ENCODE peak calls at places on chromosomes 11 and 22, in eight cellular contexts. H is small intestine, L is GM23338, S is ascending aorta, A is dorsolateral prefrontal cortex, J is brain microvascular endothelial cell, O is endodermal cell, B is PC-3. I is an unnamed sample.

GRCh38 chr11:95058622-95059021 is 8.1 kb upstream of the SRSF8 start:
- DNase-seq in H (no peak), L (no peak), S (no peak), A (no peak), J (no peak), O (no peak), B (no peak), I (no peak)

GRCh38 chr11:61134801-61135257 is 26.4 kb downstream of the VPS37C start:
- DNase-seq in H (no peak), L (no peak), S (no peak), A (no peak), J (no peak), O (no peak), B (no peak), I (no peak)

GRCh38 chr11:63829823-63830489 is 9.0 kb upstream of the MARK2 start:
- DNase-seq in H (no peak), L (peak; percentile 71), S (no peak), A (no peak), J (peak; percentile 6), O (peak; percentile 83), B (no peak), I (no peak)

GRCh38 chr22:23279781-23280180 is 99.5 kb downstream of the BCR start:
- DNase-seq in H (no peak), L (no peak), S (no peak), A (no peak), J (no peak), O (no peak), B (no peak), I (no peak)

GRCh38 chr11:72688929-72689328 is 14.7 kb upstream of the PDE2A start:
- DNase-seq in H (no peak), L (no peak), S (no peak), A (no peak), J (no peak), O (no peak), B (no peak), I (no peak)

GRCh38 chr11:47464479-47464878 is 15.5 kb upstream of the RAPSN start:
- DNase-seq in H (no peak), L (peak; percentile 59), S (no peak), A (no peak), J (peak; percentile 48), O (peak; percentile 59), B (no peak), I (no peak)

GRCh38 chr11:73308963-73309960 is 1.2 kb downstream of the ARHGEF17 start:
- DNase-seq in H (peak; percentile 52), L (peak; percentile 96), S (peak; percentile 64), A (no peak), J (peak; percentile 94), O (peak; percentile 95), B (no peak), I (no peak)

GRCh38 chr11:99370557-99371200 is 349.9 kb downstream of the CNTN5 start:
- DNase-seq in H (no peak), L (peak; percentile 36), S (no peak), A (no peak), J (peak; percentile 70), O (peak; percentile 59), B (peak; percentile 75), I (no peak)

GRCh38 chr11:6619021-6619745 is at the start of gene TPP1:
- DNase-seq in H (peak; percentile 96), L (peak; percentile 98), S (peak; percentile 92), A (peak; percentile 97), J (peak; percentile 96), O (peak; percentile 97), B (peak; percentile 93), I (peak; percentile 94)

GRCh38 chr11:111574373-111575230 is 27.6 kb upstream of the SIK2 start:
- DNase-seq in H (peak; percentile 11), L (no peak), S (no peak), A (no peak), J (no peak), O (no peak), B (no peak), I (no peak)

GRCh38 chr11:133825666-133826065 is 19.6 kb downstream of the SPATA19 start:
- DNase-seq in H (no peak), L (no peak), S (no peak), A (no peak), J (no peak), O (no peak), B (no peak), I (no peak)

GRCh38 chr11:36092314-36093030 is 148.6 kb downstream of the LDLRAD3 start:
- DNase-seq in H (no peak), L (peak; percentile 92), S (no peak), A (no peak), J (no peak), O (peak; percentile 71), B (no peak), I (no peak)

GRCh38 chr11:70688142-70688541 is 289.8 kb downstream of the CTTN start:
- DNase-seq in H (peak; percentile 31), L (no peak), S (no peak), A (no peak), J (no peak), O (no peak), B (no peak), I (no peak)

GRCh38 chr11:64858467-64859401 is 14.3 kb upstream of the CDC42BPG start:
- DNase-seq in H (peak; percentile 62), L (no peak), S (no peak), A (no peak), J (no peak), O (no peak), B (peak; percentile 50), I (no peak)

GRCh38 chr11:64863381-64864060 is 14.9 kb downstream of the EHD1 start:
- DNase-seq in H (no peak), L (no peak), S (no peak), A (no peak), J (no peak), O (no peak), B (no peak), I (no peak)

GRCh38 chr11:64862914-64863313 is 15.5 kb downstream of the EHD1 start:
- DNase-seq in H (no peak), L (no peak), S (no peak), A (no peak), J (no peak), O (no peak), B (no peak), I (no peak)

GRCh38 chr11:64859542-64860414 is 15.3 kb upstream of the CDC42BPG start:
- DNase-seq in H (peak; percentile 57), L (no peak), S (no peak), A (no peak), J (no peak), O (no peak), B (no peak), I (no peak)

DNA sequence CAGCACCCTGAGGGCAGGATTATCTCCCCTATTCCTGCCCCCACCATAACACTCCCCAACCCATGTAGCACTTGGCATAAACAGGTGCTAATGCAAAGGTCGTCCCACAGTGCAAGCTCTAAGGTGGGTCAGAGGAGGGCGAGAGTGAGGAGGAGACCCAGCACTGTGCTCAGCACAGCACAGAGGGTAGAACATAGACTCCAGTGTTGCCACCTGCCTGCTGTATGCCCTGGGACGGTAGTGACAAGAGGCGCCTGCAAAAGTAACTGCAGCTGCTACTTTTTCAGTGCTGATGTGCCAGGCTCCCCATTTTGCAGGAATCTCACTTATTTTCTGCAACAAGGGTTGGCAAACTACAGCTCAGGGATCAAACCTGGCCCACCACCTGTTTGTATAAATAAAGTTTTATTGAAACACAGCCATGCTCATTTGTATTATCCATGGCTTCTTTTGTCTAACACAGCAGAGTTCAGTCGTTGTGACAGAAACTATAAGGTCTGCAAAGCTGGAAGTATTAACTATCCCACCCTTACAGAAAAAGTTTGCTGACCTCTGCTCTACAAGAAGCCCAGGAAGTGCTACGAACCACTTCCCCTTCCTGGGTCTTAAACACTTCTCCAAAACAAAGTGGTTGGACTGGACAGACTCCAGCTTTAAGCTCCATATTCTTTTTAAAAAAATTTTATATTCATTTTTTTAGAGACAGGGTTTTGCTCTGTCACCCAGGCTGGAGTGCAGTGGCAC is 16.9 kb upstream of the CDC42BPG start:
- DNase-seq in H (no peak), L (no peak), S (no peak), A (no peak), J (no peak), O (no peak), B (no peak), I (no peak)
- H3K27ac ChIP-seq in H (no peak overlapping the region), L (no peak overlapping the region), S (peak overlapping the region; percentile 98), A (peak overlapping the region; percentile 57), J (no peak overlapping the region), O (no peak overlapping the region), B (no peak overlapping the region), I (no peak overlapping the region)

GRCh38 chr22:17964647-17965046 is 59.7 kb downstream of the MICAL3 start:
- DNase-seq in H (no peak), L (no peak), S (no peak), A (no peak), J (no peak), O (no peak), B (no peak), I (no peak)
- H3K27ac ChIP-seq in H (no peak overlapping the region), L (peak overlapping the region; percentile 63), S (no peak overlapping the region), A (no peak overlapping the region), J (no peak overlapping the region), O (no peak overlapping the region), B (no peak overlapping the region), I (no peak overlapping the region)

GRCh38 chr22:17390087-17390486 is 20.8 kb downstream of the CECR2 start:
- DNase-seq in H (no peak), L (no peak), S (no peak), A (no peak), J (no peak), O (no peak), B (no peak), I (no peak)
- H3K27ac ChIP-seq in H (no peak overlapping the region), L (no peak overlapping the region), S (no peak overlapping the region), A (no peak overlapping the region), J (no peak overlapping the region), O (no peak overlapping the region), B (no peak overlapping the region), I (no peak overlapping the region)

DNA sequence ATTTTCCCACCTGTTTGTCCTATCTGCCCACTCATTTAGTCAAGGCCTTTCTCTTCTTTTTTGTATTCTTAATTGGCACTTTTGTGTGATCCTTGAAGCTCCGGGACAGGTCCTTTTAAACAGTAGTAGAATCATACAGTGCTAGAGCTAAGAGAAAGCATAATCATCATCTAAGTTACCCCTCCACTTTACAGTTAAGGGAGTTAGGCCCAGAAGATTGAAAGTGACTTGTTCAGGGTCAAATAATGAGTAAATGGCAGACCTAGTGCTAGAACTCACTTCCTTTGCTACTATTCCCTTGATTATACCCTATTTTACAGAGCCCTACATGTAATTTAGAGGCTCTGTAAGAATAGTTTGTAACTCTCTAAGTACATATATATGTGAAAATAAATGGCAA is 2.5 kb downstream of the USP47 start:
- DNase-seq in H (no peak), L (no peak), S (no peak), A (no peak), J (no peak), O (no peak), B (no peak), I (no peak)
- H3K27ac ChIP-seq in H (no peak overlapping the region), L (no peak overlapping the region), S (peak overlapping the region; percentile 99), A (peak overlapping the region; percentile 97), J (peak overlapping the region; percentile 91), O (no peak overlapping the region), B (no peak overlapping the region), I (no peak overlapping the region)

I was measured in caudate nucleus.